ENCODE peak calls at places on chromosomes 3 and 15, in eight cellular contexts. L is B cell; E is effector CD4-positive, alpha-beta T cell; C is hepatocyte; Y is central memory CD4-positive, alpha-beta T cell; M is cardiac fibroblast; X is AG09309; W is KBM-7. F is an unnamed sample.
A peak's percentile ranks its signal among the peaks of the same experiment; 100 is the strongest.

GRCh38 chr3:86695752-86696151 is 295.2 kb downstream of the VGLL3 start:
- DNase-seq in L (no peak), E (no peak), C (no peak), Y (no peak), M (no peak), X (no peak), W (no peak), F (no peak)

GRCh38 chr3:115151921-115152320 is 4.8 kb upstream of the ZBTB20 start:
- DNase-seq in L (no peak), E (no peak), C (no peak), Y (no peak), M (no peak), X (no peak), W (no peak), F (no peak)

GRCh38 chr15:98954411-98954810 is 53.2 kb downstream of the PGPEP1L start:
- DNase-seq in L (no peak), E (no peak), C (no peak), Y (no peak), M (peak; percentile 79), X (peak; percentile 47), W (no peak), F (no peak)

GRCh38 chr3:194995334-194995733 is 275.6 kb downstream of the XXYLT1 start:
- DNase-seq in L (peak; percentile 17), E (no peak), C (peak; percentile 47), Y (no peak), M (no peak), X (no peak), W (no peak), F (no peak)

GRCh38 chr3:18151199-18151598 is 273.9 kb downstream of the SATB1 start:
- DNase-seq in L (no peak), E (no peak), C (no peak), Y (no peak), M (no peak), X (no peak), W (no peak), F (no peak)

GRCh38 chr15:73578036-73578435 is 55.2 kb downstream of the NPTN start:
- DNase-seq in L (no peak), E (no peak), C (no peak), Y (no peak), M (no peak), X (no peak), W (no peak), F (no peak)

GRCh38 chr15:48432688-48433087 is 101.5 kb downstream of the DUT start:
- DNase-seq in L (no peak), E (no peak), C (no peak), Y (no peak), M (peak; percentile 63), X (no peak), W (no peak), F (no peak)

GRCh38 chr3:192564611-192565010 is 162.7 kb downstream of the FGF12 start:
- DNase-seq in L (no peak), E (no peak), C (no peak), Y (no peak), M (no peak), X (no peak), W (no peak), F (no peak)

GRCh38 chr3:154184582-154184981 is 63.4 kb downstream of the ARHGEF26 start:
- DNase-seq in L (no peak), E (no peak), C (no peak), Y (no peak), M (no peak), X (no peak), W (no peak), F (no peak)

GRCh38 chr15:67884514-67885225 is 44.8 kb upstream of the RNU6-1 start:
- DNase-seq in L (no peak), E (peak; percentile 10), C (peak; percentile 96), Y (peak; percentile 19), M (peak; percentile 76), X (peak; percentile 2), W (peak; percentile 82), F (peak; percentile 89)

GRCh38 chr3:47495111-47495510 is 18.4 kb downstream of the ELP6 start:
- DNase-seq in L (no peak), E (no peak), C (no peak), Y (no peak), M (no peak), X (no peak), W (no peak), F (no peak)

GRCh38 chr3:192445768-192446644 is 281.3 kb downstream of the FGF12 start:
- DNase-seq in L (no peak), E (no peak), C (no peak), Y (no peak), M (peak; percentile 36), X (no peak), W (no peak), F (no peak)

GRCh38 chr15:77033729-77034619 is 36.9 kb downstream of the TSPAN3 start:
- DNase-seq in L (peak; percentile 15), E (no peak), C (peak; percentile 10), Y (no peak), M (no peak), X (no peak), W (no peak), F (no peak)

GRCh38 chr15:31263751-31264533 is 62.7 kb upstream of the KLF13 start:
- DNase-seq in L (peak; percentile 86), E (peak; percentile 57), C (no peak), Y (peak; percentile 77), M (no peak), X (no peak), W (peak; percentile 89), F (peak; percentile 38)

GRCh38 chr3:120280026-120280425 is 5.0 kb downstream of the GPR156 start:
- DNase-seq in L (no peak), E (no peak), C (no peak), Y (no peak), M (no peak), X (no peak), W (no peak), F (no peak)

GRCh38 chr3:169661567-169662214 is 1.8 kb downstream of the MECOM start:
- DNase-seq in L (no peak), E (no peak), C (peak; percentile 64), Y (no peak), M (peak; percentile 62), X (no peak), W (no peak), F (peak; percentile 13)

GRCh38 chr3:156246939-156247725 is 126.8 kb downstream of the KCNAB1 start:
- DNase-seq in L (no peak), E (no peak), C (no peak), Y (no peak), M (peak; percentile 57), X (no peak), W (no peak), F (no peak)

GRCh38 chr3:194405756-194406155 is 6.7 kb upstream of the GP5 start:
- DNase-seq in L (no peak), E (no peak), C (no peak), Y (no peak), M (no peak), X (no peak), W (no peak), F (no peak)

GRCh38 chr3:127763816-127764215 is 58.5 kb downstream of the MGLL start:
- DNase-seq in L (no peak), E (no peak), C (no peak), Y (no peak), M (no peak), X (no peak), W (no peak), F (no peak)

GRCh38 chr3:134378384-134378783 is 4.1 kb upstream of the AMOTL2 start:
- DNase-seq in L (no peak), E (peak; percentile 8), C (peak; percentile 64), Y (peak; percentile 18), M (peak; percentile 42), X (no peak), W (peak; percentile 43), F (no peak)

GRCh38 chr15:95196176-95196915 is 965.0 kb downstream of the MCTP2 start:
- DNase-seq in L (no peak), E (no peak), C (peak; percentile 14), Y (no peak), M (no peak), X (no peak), W (no peak), F (no peak)

GRCh38 chr3:103308921-103309320 is 874.1 kb downstream of the ZPLD1 start:
- DNase-seq in L (no peak), E (no peak), C (peak; percentile 5), Y (no peak), M (no peak), X (no peak), W (no peak), F (no peak)

GRCh38 chr3:133937061-133937686 is 41.5 kb upstream of the RAB6B start:
- DNase-seq in L (no peak), E (no peak), C (no peak), Y (no peak), M (no peak), X (no peak), W (no peak), F (no peak)

GRCh38 chr15:47727676-47728075 is 10.4 kb downstream of the SEMA6D start:
- DNase-seq in L (no peak), E (no peak), C (no peak), Y (no peak), M (no peak), X (no peak), W (no peak), F (no peak)

GRCh38 chr3:40097507-40098117 is 211.9 kb upstream of the EIF1B start:
- DNase-seq in L (no peak), E (no peak), C (no peak), Y (no peak), M (no peak), X (no peak), W (no peak), F (no peak)

GRCh38 chr3:48747703-48748102 is 30.7 kb upstream of the IP6K2 start:
- DNase-seq in L (no peak), E (no peak), C (no peak), Y (no peak), M (no peak), X (no peak), W (no peak), F (no peak)

GRCh38 chr3:103112273-103112672 is 677.5 kb downstream of the ZPLD1 start:
- DNase-seq in L (no peak), E (no peak), C (no peak), Y (no peak), M (no peak), X (no peak), W (no peak), F (no peak)

GRCh38 chr3:107271787-107272387 is 105.4 kb upstream of the CCDC54 start:
- DNase-seq in L (no peak), E (no peak), C (peak; percentile 39), Y (peak; percentile 16), M (peak; percentile 68), X (peak; percentile 14), W (peak; percentile 41), F (peak; percentile 41)

GRCh38 chr3:52798978-52799476 is 4.4 kb downstream of the ITIH3 start:
- DNase-seq in L (no peak), E (no peak), C (peak; percentile 31), Y (peak; percentile 8), M (peak; percentile 13), X (no peak), W (peak; percentile 32), F (peak; percentile 72)

GRCh38 chr3:145125307-145125706 is 1035.7 kb downstream of the PLOD2 start:
- DNase-seq in L (no peak), E (no peak), C (no peak), Y (no peak), M (peak; percentile 2), X (no peak), W (no peak), F (no peak)

GRCh38 chr3:151315846-151316245 is 774 bp downstream of the GPR87 start:
- DNase-seq in L (no peak), E (no peak), C (no peak), Y (no peak), M (no peak), X (no peak), W (no peak), F (peak; percentile 64)

GRCh38 chr3:40309925-40310635 is 573 bp downstream of the EIF1B start:
- DNase-seq in L (peak; percentile 49), E (peak; percentile 23), C (peak; percentile 60), Y (no peak), M (peak; percentile 50), X (no peak), W (no peak), F (peak; percentile 10)

GRCh38 chr3:62277986-62278385 is 95.4 kb downstream of the FEZF2 start:
- DNase-seq in L (no peak), E (no peak), C (no peak), Y (no peak), M (peak; percentile 51), X (no peak), W (no peak), F (no peak)

F was measured in RWPE1.